ENCODE peak calls at places on chromosomes 5 and 9, in five cellular contexts. One of them, this sample, is unnamed.

GRCh38 chr5:178428341-178429155 is 161.6 kb downstream of the COL23A1 start:
- DNase-seq in esophagus muscularis mucosa: peak; percentile 91
- DNase-seq in GM23338: no peak
- DNase-seq in H1: peak; percentile 54
- DNase-seq in spleen: no peak
- DNase-seq in this sample: no peak

GRCh38 chr5:157744055-157745011 is 821 bp downstream of the LSM11 start:
- DNase-seq in spleen: peak; percentile 90
- DNase-seq in GM23338: peak; percentile 42
- DNase-seq in H1: no peak
- DNase-seq in esophagus muscularis mucosa: no peak
- DNase-seq in this sample: no peak

GRCh38 chr5:122586351-122586750 is 188.5 kb upstream of the SNX2 start:
- DNase-seq in GM23338: no peak
- DNase-seq in esophagus muscularis mucosa: no peak
- DNase-seq in H1: no peak
- DNase-seq in spleen: no peak
- DNase-seq in this sample: no peak

GRCh38 chr5:154940375-154940771 is 500 bp upstream of the MRPL22 start:
- DNase-seq in esophagus muscularis mucosa: no peak
- DNase-seq in H1: no peak
- DNase-seq in spleen: peak; percentile 73
- DNase-seq in GM23338: no peak
- DNase-seq in this sample: no peak

GRCh38 chr5:96413028-96413427 is 20.0 kb downstream of the PCSK1 start:
- DNase-seq in spleen: no peak
- DNase-seq in GM23338: no peak
- DNase-seq in H1: no peak
- DNase-seq in esophagus muscularis mucosa: no peak
- DNase-seq in this sample: no peak

GRCh38 chr9:126262738-126263137 is 63.9 kb upstream of the MVB12B start:
- DNase-seq in spleen: no peak
- DNase-seq in H1: no peak
- DNase-seq in GM23338: no peak
- DNase-seq in esophagus muscularis mucosa: no peak
- DNase-seq in this sample: no peak

GRCh38 chr5:175469916-175470315 is 8.4 kb upstream of the SFXN1 start:
- DNase-seq in H1: no peak
- DNase-seq in spleen: no peak
- DNase-seq in GM23338: no peak
- DNase-seq in esophagus muscularis mucosa: no peak
- DNase-seq in this sample: no peak

GRCh38 chr5:52811067-52811749 is 23.5 kb downstream of the ITGA1 start:
- DNase-seq in esophagus muscularis mucosa: no peak
- DNase-seq in spleen: no peak
- DNase-seq in GM23338: no peak
- DNase-seq in H1: no peak
- DNase-seq in this sample: peak; percentile 64

GRCh38 chr5:60492958-60493357 is 207.0 kb downstream of the DEPDC1B start:
- DNase-seq in esophagus muscularis mucosa: no peak
- DNase-seq in spleen: no peak
- DNase-seq in H1: no peak
- DNase-seq in GM23338: no peak
- DNase-seq in this sample: no peak

GRCh38 chr9:135448570-135449180 is 30.9 kb upstream of the PPP1R26 start:
- DNase-seq in spleen: no peak
- DNase-seq in H1: no peak
- DNase-seq in esophagus muscularis mucosa: no peak
- DNase-seq in GM23338: peak; percentile 38
- DNase-seq in this sample: no peak

GRCh38 chr9:87766697-87767096 is 40.8 kb downstream of the CTSL start:
- DNase-seq in spleen: no peak
- DNase-seq in H1: no peak
- DNase-seq in esophagus muscularis mucosa: no peak
- DNase-seq in GM23338: peak; percentile 53
- DNase-seq in this sample: no peak

GRCh38 chr9:128253140-128253990 is 22.4 kb downstream of the GOLGA2 start:
- DNase-seq in esophagus muscularis mucosa: no peak
- DNase-seq in GM23338: peak; percentile 32
- DNase-seq in spleen: no peak
- DNase-seq in H1: no peak
- DNase-seq in this sample: no peak

GRCh38 chr9:104944871-104945270 is 16.9 kb upstream of the ABCA1 start:
- DNase-seq in spleen: no peak
- DNase-seq in esophagus muscularis mucosa: no peak
- DNase-seq in H1: no peak
- DNase-seq in GM23338: no peak
- DNase-seq in this sample: no peak

GRCh38 chr5:95620870-95621838 is 1.3 kb downstream of the GPR150 start:
- DNase-seq in H1: peak; percentile 78
- DNase-seq in esophagus muscularis mucosa: no peak
- DNase-seq in spleen: peak; percentile 84
- DNase-seq in GM23338: peak; percentile 65
- DNase-seq in this sample: no peak

GRCh38 chr5:10018211-10018610 is 231.5 kb downstream of the ATPSCKMT start:
- DNase-seq in esophagus muscularis mucosa: no peak
- DNase-seq in GM23338: no peak
- DNase-seq in H1: no peak
- DNase-seq in spleen: no peak
- DNase-seq in this sample: no peak

GRCh38 chr5:37857696-37858095 is 17.9 kb upstream of the GDNF start:
- DNase-seq in H1: no peak
- DNase-seq in GM23338: no peak
- DNase-seq in esophagus muscularis mucosa: no peak
- DNase-seq in spleen: no peak
- DNase-seq in this sample: no peak

GRCh38 chr5:43560128-43560527 is 3.3 kb upstream of the PAIP1 start:
- DNase-seq in H1: no peak
- DNase-seq in spleen: no peak
- DNase-seq in GM23338: no peak
- DNase-seq in esophagus muscularis mucosa: no peak
- DNase-seq in this sample: no peak

GRCh38 chr9:71001780-71002386 is 119.5 kb downstream of the TRPM3 start:
- DNase-seq in GM23338: peak; percentile 88
- DNase-seq in spleen: no peak
- DNase-seq in H1: no peak
- DNase-seq in esophagus muscularis mucosa: no peak
- DNase-seq in this sample: no peak

GRCh38 chr5:168578506-168579205 is 512 bp downstream of the PANK3 start:
- DNase-seq in spleen: no peak
- DNase-seq in esophagus muscularis mucosa: no peak
- DNase-seq in H1: peak; percentile 80
- DNase-seq in GM23338: peak; percentile 67
- DNase-seq in this sample: peak; percentile 63

GRCh38 chr9:123654218-123654617 is 275.7 kb downstream of the DENND1A start:
- DNase-seq in H1: no peak
- DNase-seq in spleen: no peak
- DNase-seq in GM23338: no peak
- DNase-seq in esophagus muscularis mucosa: no peak
- DNase-seq in this sample: no peak

GRCh38 chr5:90741022-90741564 is 182.5 kb downstream of the ADGRV1 start:
- DNase-seq in spleen: no peak
- DNase-seq in esophagus muscularis mucosa: no peak
- DNase-seq in H1: no peak
- DNase-seq in GM23338: no peak
- DNase-seq in this sample: no peak

GRCh38 chr9:93166699-93167098 is 17.2 kb upstream of the WNK2 start:
- DNase-seq in spleen: no peak
- DNase-seq in GM23338: no peak
- DNase-seq in esophagus muscularis mucosa: no peak
- DNase-seq in H1: no peak
- DNase-seq in this sample: no peak

GRCh38 chr5:40572947-40573346 is 106.8 kb upstream of the PTGER4 start:
- DNase-seq in spleen: no peak
- DNase-seq in GM23338: no peak
- DNase-seq in H1: no peak
- DNase-seq in esophagus muscularis mucosa: no peak
- DNase-seq in this sample: no peak

GRCh38 chr5:124913329-124913653 is 166.9 kb upstream of the ZNF608 start:
- DNase-seq in GM23338: no peak
- DNase-seq in spleen: no peak
- DNase-seq in H1: no peak
- DNase-seq in esophagus muscularis mucosa: no peak
- DNase-seq in this sample: no peak

GRCh38 chr5:21895766-21896165 is 957.4 kb downstream of the CDH12 start:
- DNase-seq in spleen: no peak
- DNase-seq in GM23338: no peak
- DNase-seq in H1: no peak
- DNase-seq in esophagus muscularis mucosa: no peak
- DNase-seq in this sample: no peak

GRCh38 chr5:91956738-91957137 is 573.6 kb upstream of the ARRDC3 start:
- DNase-seq in esophagus muscularis mucosa: no peak
- DNase-seq in GM23338: peak; percentile 58
- DNase-seq in H1: no peak
- DNase-seq in spleen: no peak
- DNase-seq in this sample: no peak

GRCh38 chr5:71782771-71783770 is 64.0 kb downstream of the CARTPT start:
- DNase-seq in GM23338: peak; percentile 97
- DNase-seq in esophagus muscularis mucosa: no peak
- DNase-seq in H1: peak; percentile 89
- DNase-seq in spleen: peak; percentile 77
- DNase-seq in this sample: peak; percentile 91

GRCh38 chr5:142873831-142874230 is 103.7 kb downstream of the ARHGAP26 start:
- DNase-seq in esophagus muscularis mucosa: no peak
- DNase-seq in spleen: no peak
- DNase-seq in H1: no peak
- DNase-seq in GM23338: no peak
- DNase-seq in this sample: no peak

GRCh38 chr9:78932849-78933627 is 636.1 kb downstream of the PSAT1 start:
- DNase-seq in spleen: no peak
- DNase-seq in esophagus muscularis mucosa: no peak
- DNase-seq in H1: no peak
- DNase-seq in GM23338: no peak
- DNase-seq in this sample: no peak

GRCh38 chr9:89657765-89658164 is 53.0 kb downstream of the GADD45G start:
- DNase-seq in spleen: peak; percentile 72
- DNase-seq in esophagus muscularis mucosa: no peak
- DNase-seq in H1: no peak
- DNase-seq in GM23338: no peak
- DNase-seq in this sample: no peak

GRCh38 chr5:1118738-1119137 is 6.9 kb upstream of the SLC12A7 start:
- DNase-seq in H1: no peak
- DNase-seq in GM23338: no peak
- DNase-seq in esophagus muscularis mucosa: no peak
- DNase-seq in spleen: no peak
- DNase-seq in this sample: peak; percentile 82

GRCh38 chr5:58187473-58188286 is 272.2 kb downstream of the PLK2 start:
- DNase-seq in GM23338: no peak
- DNase-seq in spleen: no peak
- DNase-seq in esophagus muscularis mucosa: no peak
- DNase-seq in H1: no peak
- DNase-seq in this sample: no peak

GRCh38 chr5:58191451-58191850 is 268.4 kb downstream of the PLK2 start:
- DNase-seq in spleen: no peak
- DNase-seq in GM23338: no peak
- DNase-seq in H1: no peak
- DNase-seq in esophagus muscularis mucosa: no peak
- DNase-seq in this sample: no peak

GRCh38 chr5:58184910-58185309 is 275.0 kb downstream of the PLK2 start:
- DNase-seq in H1: no peak
- DNase-seq in spleen: no peak
- DNase-seq in GM23338: no peak
- DNase-seq in esophagus muscularis mucosa: no peak
- DNase-seq in this sample: no peak

GRCh38 chr5:58185397-58186195 is 274.3 kb downstream of the PLK2 start:
- DNase-seq in esophagus muscularis mucosa: no peak
- DNase-seq in H1: no peak
- DNase-seq in GM23338: no peak
- DNase-seq in spleen: no peak
- DNase-seq in this sample: no peak

GRCh38 chr5:58188287-58188651 is 271.6 kb downstream of the PLK2 start:
- DNase-seq in esophagus muscularis mucosa: peak; percentile 62
- DNase-seq in GM23338: peak; percentile 8
- DNase-seq in H1: no peak
- DNase-seq in spleen: no peak
- DNase-seq in this sample: no peak
- H3K27ac ChIP-seq in esophagus muscularis mucosa: no peak overlapping the region
- H3K27ac ChIP-seq in GM23338: no peak overlapping the region
- H3K27ac ChIP-seq in H1: no peak overlapping the region
- H3K27ac ChIP-seq in spleen: no peak overlapping the region
- H3K27ac ChIP-seq in this sample: no peak overlapping the region

GRCh38 chr5:105392710-105393149 is 1830.1 kb upstream of the NUDT12 start:
- DNase-seq in H1: no peak
- DNase-seq in GM23338: peak; percentile 8
- DNase-seq in esophagus muscularis mucosa: no peak
- DNase-seq in spleen: no peak
- DNase-seq in this sample: no peak
- TF ChIP-seq POLR2AphosphoS5 in H1: no peak
- TF ChIP-seq POLR2AphosphoS5 in GM23338: no peak
- TF ChIP-seq POLR2AphosphoS5 in esophagus muscularis mucosa: no peak
- TF ChIP-seq POLR2AphosphoS5 in spleen: no peak
- TF ChIP-seq POLR2AphosphoS5 in this sample: no peak

GRCh38 chr5:150064681-150065220 is 21.6 kb downstream of the CSF1R start:
- DNase-seq in esophagus muscularis mucosa: no peak
- DNase-seq in GM23338: no peak
- DNase-seq in H1: no peak
- DNase-seq in spleen: peak; percentile 63
- DNase-seq in this sample: peak; percentile 54

GRCh38 chr5:150066901-150067396 is 19.4 kb downstream of the CSF1R start:
- DNase-seq in H1: no peak
- DNase-seq in esophagus muscularis mucosa: no peak
- DNase-seq in GM23338: no peak
- DNase-seq in spleen: no peak
- DNase-seq in this sample: peak; percentile 17

GRCh38 chr5:150065886-150066285 is 20.5 kb downstream of the CSF1R start:
- DNase-seq in esophagus muscularis mucosa: no peak
- DNase-seq in GM23338: no peak
- DNase-seq in H1: no peak
- DNase-seq in spleen: peak; percentile 64
- DNase-seq in this sample: peak; percentile 71

GRCh38 chr5:150066436-150066835 is 19.9 kb downstream of the CSF1R start:
- DNase-seq in esophagus muscularis mucosa: no peak
- DNase-seq in spleen: no peak
- DNase-seq in H1: no peak
- DNase-seq in GM23338: no peak
- DNase-seq in this sample: peak; percentile 37

GRCh38 chr5:150065346-150065745 is 21.0 kb downstream of the CSF1R start:
- DNase-seq in H1: no peak
- DNase-seq in spleen: peak; percentile 78
- DNase-seq in GM23338: peak; percentile 16
- DNase-seq in esophagus muscularis mucosa: no peak
- DNase-seq in this sample: peak; percentile 63
- H3K27ac ChIP-seq in H1: no peak overlapping the region
- H3K27ac ChIP-seq in spleen: peak overlapping the region; percentile 54
- H3K27ac ChIP-seq in GM23338: no peak overlapping the region
- H3K27ac ChIP-seq in esophagus muscularis mucosa: no peak overlapping the region
- H3K27ac ChIP-seq in this sample: peak overlapping the region; percentile 22

DNA sequence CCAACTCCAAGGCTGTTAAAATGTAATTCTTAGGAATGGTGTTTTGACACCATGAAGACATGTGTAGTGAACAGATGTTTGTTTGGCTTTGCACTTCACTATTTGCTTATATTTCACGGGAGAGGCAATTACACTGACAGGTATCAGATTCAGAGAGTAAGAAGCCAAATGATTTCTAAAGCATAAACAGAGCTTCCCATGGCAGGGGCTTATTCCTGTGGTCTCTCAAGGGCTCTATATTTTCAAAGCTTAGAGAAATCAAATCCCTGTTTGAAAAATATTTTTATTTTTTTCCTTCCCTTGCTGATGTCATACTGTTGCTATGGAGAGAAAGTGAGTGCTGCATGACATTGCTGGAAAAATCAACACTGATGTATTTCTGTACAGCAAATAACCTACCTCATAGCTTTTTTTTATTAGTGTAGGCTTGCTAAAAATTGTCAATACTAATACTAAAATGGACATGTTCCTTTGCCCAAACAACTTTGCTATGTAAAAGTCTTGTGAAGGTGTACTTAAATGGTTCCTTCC is 161.4 kb downstream of the GIN1 start:
- DNase-seq in spleen: no peak
- DNase-seq in GM23338: no peak
- DNase-seq in esophagus muscularis mucosa: no peak
- DNase-seq in H1: no peak
- DNase-seq in this sample: no peak
- TF ChIP-seq POLR2AphosphoS5 in spleen: no peak
- TF ChIP-seq POLR2AphosphoS5 in GM23338: no peak
- TF ChIP-seq POLR2AphosphoS5 in esophagus muscularis mucosa: no peak
- TF ChIP-seq POLR2AphosphoS5 in H1: no peak
- TF ChIP-seq POLR2AphosphoS5 in this sample: no peak

This sample was measured in sigmoid colon.